ENCODE peak calls at places on chromosome 4, in six cellular contexts. B is stomach, R is H1, A is HCT116, H is K562, D is HepG2. X is an unnamed sample.

GRCh38 chr4:959338-960139 is 13.8 kb downstream of the DGKQ start:
- DNase-seq in B (no peak), R (no peak), A (no peak), H (no peak), D (no peak), X (no peak)

GRCh38 chr4:113899260-113900177 is 79.9 kb downstream of the ARSJ start:
- DNase-seq in B (no peak), R (no peak), A (no peak), H (no peak), D (no peak), X (no peak)

GRCh38 chr4:46258436-46258835 is 131.5 kb downstream of the GABRA2 start:
- DNase-seq in B (no peak), R (no peak), A (no peak), H (no peak), D (no peak), X (no peak)

GRCh38 chr4:54902261-54902660 is 223.1 kb downstream of the KDR start:
- DNase-seq in B (no peak), R (no peak), A (no peak), H (no peak), D (no peak), X (no peak)

GRCh38 chr4:115165503-115165902 is 52.1 kb upstream of the NDST4 start:
- DNase-seq in B (no peak), R (no peak), A (no peak), H (no peak), D (no peak), X (no peak)

GRCh38 chr4:24598025-24598424 is 13.7 kb upstream of the DHX15 start:
- DNase-seq in B (peak), R (no peak), A (peak), H (no peak), D (peak), X (no peak)

GRCh38 chr4:180809439-180809838 is 1433.8 kb upstream of the TENM3 start:
- DNase-seq in B (no peak), R (no peak), A (no peak), H (no peak), D (no peak), X (no peak)

GRCh38 chr4:183101956-183102480 is 3.0 kb downstream of the WWC2 start:
- DNase-seq in B (no peak), R (no peak), A (no peak), H (no peak), D (peak), X (no peak)

GRCh38 chr4:72314869-72315268 is 254.2 kb downstream of the ADAMTS3 start:
- DNase-seq in B (no peak), R (no peak), A (no peak), H (no peak), D (no peak), X (no peak)

GRCh38 chr4:52840531-52841350 is 21.4 kb upstream of the RASL11B start:
- DNase-seq in B (no peak), R (no peak), A (no peak), H (no peak), D (no peak), X (no peak)

GRCh38 chr4:101972791-101973190 is 182.3 kb downstream of the BANK1 start:
- DNase-seq in B (no peak), R (no peak), A (no peak), H (no peak), D (no peak), X (no peak)

GRCh38 chr4:151771664-151772063 is 10.9 kb upstream of the GATB start:
- DNase-seq in B (no peak), R (no peak), A (no peak), H (no peak), D (no peak), X (no peak)

GRCh38 chr4:73698217-73698616 is 42.2 kb upstream of the CXCL8 start:
- DNase-seq in B (no peak), R (no peak), A (no peak), H (no peak), D (no peak), X (no peak)

GRCh38 chr4:129604632-129605031 is 508.7 kb downstream of the C4orf33 start:
- DNase-seq in B (no peak), R (no peak), A (no peak), H (no peak), D (no peak), X (no peak)

GRCh38 chr4:33060873-33061542 is 2340.8 kb downstream of the PCDH7 start:
- DNase-seq in B (no peak), R (peak), A (peak), H (no peak), D (peak), X (no peak)

GRCh38 chr4:53532521-53532920 is 58.8 kb downstream of the LNX1 start:
- DNase-seq in B (no peak), R (no peak), A (no peak), H (no peak), D (no peak), X (no peak)

GRCh38 chr4:121777625-121778024 is 12.7 kb upstream of the SMIM43 start:
- DNase-seq in B (no peak), R (no peak), A (no peak), H (no peak), D (no peak), X (no peak)

GRCh38 chr4:21195682-21196081 is 495.4 kb downstream of the PACRGL start:
- DNase-seq in B (no peak), R (no peak), A (no peak), H (no peak), D (no peak), X (no peak)

GRCh38 chr4:176656108-176656507 is 136.6 kb downstream of the VEGFC start:
- DNase-seq in B (no peak), R (no peak), A (no peak), H (no peak), D (no peak), X (no peak)

GRCh38 chr4:121846662-121847061 is 23.0 kb upstream of the CCNA2 start:
- DNase-seq in B (no peak), R (no peak), A (no peak), H (no peak), D (no peak), X (no peak)

GRCh38 chr4:23097251-23097650 is 404.5 kb downstream of the GBA3 start:
- DNase-seq in B (no peak), R (no peak), A (no peak), H (no peak), D (no peak), X (no peak)

GRCh38 chr4:5753766-5754528 is 42.9 kb downstream of the EVC start:
- DNase-seq in B (no peak), R (peak), A (peak), H (no peak), D (no peak), X (no peak)

GRCh38 chr4:184644553-184645307 is 4.5 kb downstream of the CASP3 start:
- DNase-seq in B (no peak), R (no peak), A (no peak), H (no peak), D (no peak), X (no peak)
- TF ChIP-seq POLR2AphosphoS5 in B (no peak), R (no peak), A (no peak), H (no peak), D (no peak), X (no peak)

DNA sequence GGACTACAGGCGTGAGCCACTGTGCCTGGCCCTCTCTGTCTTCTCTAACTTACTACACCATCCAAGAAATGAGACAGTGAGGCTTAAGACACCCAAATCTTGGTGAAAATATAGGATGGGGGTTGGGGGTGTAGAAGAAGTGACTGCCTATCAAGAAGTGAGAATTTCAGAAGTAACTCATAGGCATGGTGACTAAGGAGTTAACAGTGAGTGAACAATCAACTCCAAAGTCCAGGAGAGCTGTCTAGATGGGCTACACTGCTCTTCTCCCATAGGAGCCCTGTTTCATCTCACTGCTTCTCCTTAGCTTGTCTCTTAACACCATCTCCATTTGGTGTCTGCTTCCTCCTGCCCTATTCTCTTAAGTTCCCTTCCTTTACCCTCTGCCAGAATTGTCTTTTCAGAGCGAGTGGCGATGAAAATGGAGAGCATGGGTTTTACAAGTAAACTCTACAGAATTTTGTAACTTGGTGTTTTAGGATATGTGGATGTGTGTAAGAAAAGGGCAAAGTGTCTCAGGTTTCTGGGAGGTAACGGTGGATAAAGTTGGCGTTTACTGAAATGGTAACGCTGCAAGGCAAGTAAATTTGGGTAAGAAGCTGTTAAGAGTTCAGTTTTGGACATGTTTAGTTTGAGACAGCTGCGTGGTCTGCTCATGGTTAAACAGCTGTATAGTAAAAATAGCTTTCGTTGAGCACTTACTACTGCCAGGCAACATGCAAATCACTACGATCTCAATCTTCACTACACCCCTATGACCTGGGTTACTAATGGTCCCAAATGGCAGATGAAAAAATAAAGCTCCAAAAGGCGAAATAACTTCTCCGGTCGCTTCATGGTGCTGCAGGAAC is 22.5 kb downstream of the FABP2 start:
- DNase-seq in B (no peak), R (no peak), A (no peak), H (peak), D (peak), X (no peak)
- TF ChIP-seq POLR2A in B (no peak), R (no peak), A (no peak), H (no peak), D (peak), X (no peak)

GRCh38 chr4:158768577-158769174 is at the start of gene FNIP2:
- DNase-seq in B (peak), R (peak), A (peak), H (peak), D (peak), X (peak)
- TF ChIP-seq POLR2AphosphoS5 in B (peak), R (no peak), A (peak), H (peak), D (peak), X (no peak)

GRCh38 chr4:138242076-138242829 is at the start of gene SLC7A11:
- DNase-seq in B (peak), R (peak), A (peak), H (peak), D (peak), X (peak)
- TF ChIP-seq POLR2A in B (no peak), R (peak), A (peak), H (peak), D (peak), X (peak)

GRCh38 chr4:99856166-99856565 is 38.1 kb downstream of the LAMTOR3 start:
- DNase-seq in B (no peak), R (no peak), A (peak), H (no peak), D (no peak), X (no peak)
- TF ChIP-seq POLR2AphosphoS5 in B (no peak), R (no peak), A (no peak), H (no peak), D (no peak), X (no peak)

X was measured in GM12891.